ENCODE peak calls at places on chromosomes 6 and 20, in nine cellular contexts. O is neuronal stem cell, J is tibial artery, C is A549, X is right lobe of liver, S is pancreas, F is IMR-90, K is breast epithelium, N is upper lobe of left lung. A is an unnamed sample.

GRCh38 chr6:71349976-71350615 is 61.5 kb downstream of the OGFRL1 start:
- DNase-seq in O (no peak), J (peak; percentile 43), C (no peak), X (no peak), S (no peak), F (peak; percentile 80), K (peak; percentile 33), N (no peak), A (no peak)

GRCh38 chr20:34985439-34986310 is 30.0 kb downstream of the MYH7B start:
- DNase-seq in O (no peak), J (no peak), C (no peak), X (peak; percentile 16), S (no peak), F (no peak), K (no peak), N (no peak), A (no peak)

GRCh38 chr6:88866856-88867255 is 96.6 kb downstream of the RNGTT start:
- DNase-seq in O (no peak), J (no peak), C (no peak), X (no peak), S (no peak), F (peak; percentile 25), K (no peak), N (no peak), A (no peak)

GRCh38 chr6:163418273-163419029 is 3.9 kb downstream of the QKI start:
- DNase-seq in O (no peak), J (no peak), C (no peak), X (no peak), S (no peak), F (no peak), K (no peak), N (no peak), A (no peak)

GRCh38 chr6:24667378-24667803 is 514 bp downstream of the ACOT13 start:
- DNase-seq in O (no peak), J (no peak), C (no peak), X (no peak), S (no peak), F (peak; percentile 23), K (no peak), N (no peak), A (no peak)

GRCh38 chr6:56370591-56371198 is 123.3 kb upstream of the COL21A1 start:
- DNase-seq in O (no peak), J (peak; percentile 56), C (peak; percentile 4), X (no peak), S (no peak), F (peak; percentile 87), K (peak; percentile 76), N (no peak), A (no peak)

GRCh38 chr6:105326216-105326615 is 76.7 kb downstream of the PREP start:
- DNase-seq in O (no peak), J (no peak), C (no peak), X (no peak), S (peak; percentile 41), F (peak; percentile 76), K (peak; percentile 60), N (no peak), A (no peak)

GRCh38 chr20:10429443-10429981 is 4.5 kb downstream of the MKKS start:
- DNase-seq in O (no peak), J (no peak), C (no peak), X (peak; percentile 46), S (no peak), F (no peak), K (no peak), N (no peak), A (no peak)

GRCh38 chr20:58149412-58150091 is 78.9 kb downstream of the ANKRD60 start:
- DNase-seq in O (no peak), J (no peak), C (no peak), X (no peak), S (no peak), F (no peak), K (no peak), N (no peak), A (no peak)

GRCh38 chr6:18101271-18101670 is 21.2 kb downstream of the NHLRC1 start:
- DNase-seq in O (no peak), J (no peak), C (no peak), X (no peak), S (no peak), F (peak; percentile 73), K (no peak), N (no peak), A (no peak)

GRCh38 chr6:16688984-16689636 is 72.2 kb downstream of the ATXN1 start:
- DNase-seq in O (no peak), J (no peak), C (no peak), X (no peak), S (no peak), F (peak; percentile 93), K (no peak), N (no peak), A (no peak)

GRCh38 chr6:49551866-49552129 is 1.3 kb downstream of the C6orf141 start:
- DNase-seq in O (no peak), J (no peak), C (no peak), X (no peak), S (no peak), F (no peak), K (no peak), N (no peak), A (no peak)

GRCh38 chr6:49549691-49550412 is 616 bp upstream of the C6orf141 start:
- DNase-seq in O (peak; percentile 57), J (no peak), C (no peak), X (no peak), S (no peak), F (no peak), K (no peak), N (no peak), A (no peak)

GRCh38 chr6:49550413-49551125 is at the start of gene C6orf141:
- DNase-seq in O (peak; percentile 76), J (no peak), C (peak; percentile 60), X (peak; percentile 76), S (peak; percentile 37), F (no peak), K (no peak), N (peak; percentile 79), A (no peak)

GRCh38 chr6:49552596-49552995 is 2.1 kb downstream of the C6orf141 start:
- DNase-seq in O (peak; percentile 14), J (no peak), C (no peak), X (no peak), S (no peak), F (no peak), K (no peak), N (no peak), A (no peak)

GRCh38 chr6:49551126-49551865 is 828 bp downstream of the C6orf141 start:
- DNase-seq in O (peak; percentile 67), J (no peak), C (no peak), X (peak; percentile 48), S (peak; percentile 22), F (no peak), K (no peak), N (peak; percentile 65), A (no peak)
- H3K4me1 ChIP-seq in O (peaks cover 4% of the 10 kb centered on the region), J (peaks cover 23% of the 10 kb centered on the region), C (peaks cover 43% of the 10 kb centered on the region), X (peaks cover 6% of the 10 kb centered on the region), S (no peaks in the 10 kb centered on the region), F (no peaks in the 10 kb centered on the region), K (no peaks in the 10 kb centered on the region), N (peaks cover 20% of the 10 kb centered on the region), A (no peaks in the 10 kb centered on the region)

DNA sequence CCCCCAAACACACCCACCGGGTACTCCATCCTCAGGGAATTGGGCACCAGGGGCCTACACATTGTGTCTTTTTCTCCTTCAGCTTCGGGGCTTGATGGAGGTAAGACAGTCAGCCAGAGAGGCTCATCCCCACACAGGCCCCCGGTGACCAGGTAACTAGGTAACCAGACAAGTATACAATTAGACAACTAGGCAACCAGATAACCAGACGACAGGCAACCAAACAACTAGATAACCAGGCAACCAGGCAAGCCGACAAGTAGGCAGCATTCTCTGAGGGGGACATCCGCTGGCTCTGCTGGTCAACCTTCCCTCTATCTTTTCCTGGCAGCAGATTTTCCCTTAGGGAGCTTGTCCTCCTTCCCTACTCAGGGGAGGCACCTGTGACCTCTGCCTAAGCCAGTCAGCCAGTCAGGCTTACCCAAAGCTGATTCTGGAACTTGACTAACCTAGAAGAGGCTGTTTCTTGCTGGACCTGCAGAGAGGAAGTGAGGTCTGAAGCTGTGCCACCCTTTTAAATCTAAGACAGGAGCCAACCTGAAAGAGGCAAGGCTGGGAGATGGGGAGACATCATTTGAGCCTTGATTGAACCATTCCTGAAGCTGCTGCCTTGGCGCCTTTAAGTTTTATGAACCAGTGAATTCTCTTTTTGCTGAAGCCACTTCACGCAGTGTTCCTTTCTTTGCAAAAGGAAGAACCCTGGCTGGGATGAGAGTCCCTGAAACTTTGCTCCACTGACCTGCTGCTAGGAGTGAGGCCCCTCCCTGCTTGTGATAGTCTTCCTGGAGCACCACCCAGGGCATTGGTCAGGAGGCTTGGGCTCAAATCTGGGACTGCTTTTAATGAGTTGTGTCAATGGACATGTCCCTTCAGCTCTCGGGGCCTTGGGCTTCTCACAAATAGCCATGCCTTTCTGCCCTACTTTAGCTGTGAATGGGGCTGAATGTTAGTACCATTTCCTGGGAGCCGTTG is 96.4 kb upstream of the RNF24 start:
- DNase-seq in O (no peak), J (no peak), C (no peak), X (no peak), S (no peak), F (no peak), K (no peak), N (no peak), A (no peak)
- H3K27ac ChIP-seq in O (no peak overlapping the region), J (no peak overlapping the region), C (peak overlapping the region; percentile 94), X (no peak overlapping the region), S (no peak overlapping the region), F (no peak overlapping the region), K (no peak overlapping the region), N (no peak overlapping the region), A (no peak overlapping the region)

DNA sequence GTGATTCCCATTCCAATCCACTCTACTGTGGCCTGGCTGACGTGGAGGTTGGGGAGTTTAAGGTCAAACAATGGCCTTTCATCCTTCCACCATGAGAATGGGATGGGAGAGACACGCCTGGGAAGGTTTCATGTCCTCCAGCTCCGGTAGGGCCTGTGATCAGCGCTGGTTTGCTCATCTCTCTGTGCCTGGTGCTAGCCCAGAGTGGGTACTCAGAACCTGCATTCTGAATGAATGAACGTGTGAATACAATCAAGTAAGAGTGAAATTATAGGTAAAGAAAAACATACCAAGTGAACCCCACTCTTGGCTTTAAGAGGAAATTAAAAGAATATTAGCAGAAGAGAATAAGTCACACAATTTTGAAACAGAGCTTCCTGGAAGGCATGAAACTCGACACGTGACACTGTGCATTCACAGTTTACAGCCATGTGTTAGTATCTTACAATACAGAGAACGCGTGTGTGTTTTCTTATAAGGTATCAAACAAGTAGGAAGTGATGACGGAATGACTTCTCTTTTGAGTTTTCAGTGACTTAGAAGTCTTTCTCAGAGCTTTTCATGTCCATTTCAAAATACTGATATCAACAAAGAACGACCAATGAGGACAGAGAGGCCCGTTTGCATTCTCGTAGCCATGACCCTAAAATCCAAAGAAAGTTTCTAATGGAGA is 36.7 kb upstream of the DUSP22 start:
- DNase-seq in O (no peak), J (no peak), C (no peak), X (no peak), S (no peak), F (no peak), K (no peak), N (no peak), A (no peak)
- H3K4me1 ChIP-seq in O (no peaks in the 10 kb centered on the region), J (no peaks in the 10 kb centered on the region), C (no peaks in the 10 kb centered on the region), X (no peaks in the 10 kb centered on the region), S (no peaks in the 10 kb centered on the region), F (no peaks in the 10 kb centered on the region), K (no peaks in the 10 kb centered on the region), N (peaks cover 5% of the 10 kb centered on the region), A (no peaks in the 10 kb centered on the region)

DNA sequence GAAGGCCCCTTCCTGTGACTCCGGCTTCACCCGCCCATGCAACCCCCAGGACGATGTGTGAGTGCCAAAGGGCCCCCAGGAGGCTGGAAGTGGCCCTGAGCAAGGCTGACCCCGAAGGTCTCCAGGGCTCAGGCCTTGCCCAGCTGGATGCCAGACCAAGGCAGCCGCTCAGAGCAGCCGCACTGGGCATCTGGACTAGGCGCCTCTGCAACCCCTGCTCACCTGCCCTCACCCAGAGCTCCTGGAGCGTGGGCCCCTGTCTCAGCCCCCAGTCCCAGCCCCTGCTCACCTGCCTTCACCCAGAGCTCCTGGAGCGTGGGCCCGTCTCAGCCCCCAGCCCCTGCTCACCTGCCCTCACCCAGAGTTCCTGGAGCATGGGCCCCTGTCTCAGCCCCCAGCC is 1.3 kb downstream of the SRMS start:
- DNase-seq in O (no peak), J (no peak), C (no peak), X (no peak), S (no peak), F (no peak), K (no peak), N (peak; percentile 68), A (no peak)
- H3K27ac ChIP-seq in O (no peak overlapping the region), J (no peak overlapping the region), C (no peak overlapping the region), X (no peak overlapping the region), S (no peak overlapping the region), F (no peak overlapping the region), K (no peak overlapping the region), N (no peak overlapping the region), A (no peak overlapping the region)

A was measured in effector memory CD4-positive, alpha-beta T cell.